ENCODE peak calls at places on chromosomes 3 and 15, in five cellular contexts. One of them, this sample, is unnamed.

GRCh38 chr3:133892546-133893231 is 3.0 kb downstream of the RAB6B start:
- DNase-seq in stomach: no peak
- DNase-seq in AG08395: no peak
- DNase-seq in HepG2: no peak
- DNase-seq in activated CD4-positive, alpha-beta T cell treated with anti-CD3 and anti-CD28 coated beads, Interleukin-2, amount 10 ng/mL, durations not matched to agents 7 days and 5 days: no peak
- DNase-seq in this sample: no peak

GRCh38 chr3:71173421-71173975 is 410.0 kb downstream of the FOXP1 start:
- DNase-seq in activated CD4-positive, alpha-beta T cell treated with anti-CD3 and anti-CD28 coated beads, Interleukin-2, amount 10 ng/mL, durations not matched to agents 7 days and 5 days: no peak
- DNase-seq in stomach: no peak
- DNase-seq in AG08395: peak
- DNase-seq in HepG2: no peak
- DNase-seq in this sample: no peak

GRCh38 chr3:185318136-185318535 is 44.8 kb upstream of the MAP3K13 start:
- DNase-seq in stomach: no peak
- DNase-seq in activated CD4-positive, alpha-beta T cell treated with anti-CD3 and anti-CD28 coated beads, Interleukin-2, amount 10 ng/mL, durations not matched to agents 7 days and 5 days: no peak
- DNase-seq in HepG2: peak
- DNase-seq in AG08395: no peak
- DNase-seq in this sample: no peak

GRCh38 chr3:48851407-48851806 is 3.7 kb upstream of the PRKAR2A start:
- DNase-seq in stomach: no peak
- DNase-seq in activated CD4-positive, alpha-beta T cell treated with anti-CD3 and anti-CD28 coated beads, Interleukin-2, amount 10 ng/mL, durations not matched to agents 7 days and 5 days: no peak
- DNase-seq in HepG2: no peak
- DNase-seq in AG08395: no peak
- DNase-seq in this sample: peak

GRCh38 chr15:70023769-70024491 is 73.8 kb downstream of the TLE3 start:
- DNase-seq in HepG2: no peak
- DNase-seq in AG08395: peak
- DNase-seq in activated CD4-positive, alpha-beta T cell treated with anti-CD3 and anti-CD28 coated beads, Interleukin-2, amount 10 ng/mL, durations not matched to agents 7 days and 5 days: no peak
- DNase-seq in stomach: peak
- DNase-seq in this sample: no peak

GRCh38 chr3:125212096-125212508 is 446 bp downstream of the SLC12A8 start:
- DNase-seq in stomach: no peak
- DNase-seq in activated CD4-positive, alpha-beta T cell treated with anti-CD3 and anti-CD28 coated beads, Interleukin-2, amount 10 ng/mL, durations not matched to agents 7 days and 5 days: no peak
- DNase-seq in AG08395: no peak
- DNase-seq in HepG2: no peak
- DNase-seq in this sample: no peak

GRCh38 chr3:24496529-24497482 is 2.2 kb upstream of the THRB start:
- DNase-seq in stomach: peak
- DNase-seq in activated CD4-positive, alpha-beta T cell treated with anti-CD3 and anti-CD28 coated beads, Interleukin-2, amount 10 ng/mL, durations not matched to agents 7 days and 5 days: no peak
- DNase-seq in AG08395: peak
- DNase-seq in HepG2: peak
- DNase-seq in this sample: no peak

GRCh38 chr3:28286595-28286994 is 45.2 kb downstream of the CMC1 start:
- DNase-seq in HepG2: peak
- DNase-seq in AG08395: peak
- DNase-seq in activated CD4-positive, alpha-beta T cell treated with anti-CD3 and anti-CD28 coated beads, Interleukin-2, amount 10 ng/mL, durations not matched to agents 7 days and 5 days: no peak
- DNase-seq in stomach: no peak
- DNase-seq in this sample: peak

GRCh38 chr15:26235148-26235769 is 372.1 kb upstream of the ATP10A start:
- DNase-seq in activated CD4-positive, alpha-beta T cell treated with anti-CD3 and anti-CD28 coated beads, Interleukin-2, amount 10 ng/mL, durations not matched to agents 7 days and 5 days: no peak
- DNase-seq in stomach: no peak
- DNase-seq in AG08395: no peak
- DNase-seq in HepG2: no peak
- DNase-seq in this sample: no peak

GRCh38 chr3:150346956-150347863 is 60.9 kb upstream of the TSC22D2 start:
- DNase-seq in HepG2: no peak
- DNase-seq in activated CD4-positive, alpha-beta T cell treated with anti-CD3 and anti-CD28 coated beads, Interleukin-2, amount 10 ng/mL, durations not matched to agents 7 days and 5 days: no peak
- DNase-seq in AG08395: peak
- DNase-seq in stomach: no peak
- DNase-seq in this sample: no peak

GRCh38 chr3:161177996-161178395 is 43.1 kb upstream of the NMD3 start:
- DNase-seq in AG08395: no peak
- DNase-seq in HepG2: no peak
- DNase-seq in activated CD4-positive, alpha-beta T cell treated with anti-CD3 and anti-CD28 coated beads, Interleukin-2, amount 10 ng/mL, durations not matched to agents 7 days and 5 days: no peak
- DNase-seq in stomach: no peak
- DNase-seq in this sample: no peak

GRCh38 chr3:142997330-142997729 is 4.0 kb upstream of the U2SURP start:
- DNase-seq in stomach: no peak
- DNase-seq in activated CD4-positive, alpha-beta T cell treated with anti-CD3 and anti-CD28 coated beads, Interleukin-2, amount 10 ng/mL, durations not matched to agents 7 days and 5 days: no peak
- DNase-seq in HepG2: no peak
- DNase-seq in AG08395: no peak
- DNase-seq in this sample: no peak

GRCh38 chr3:146655333-146655996 is 50.3 kb upstream of the PLSCR5 start:
- DNase-seq in AG08395: no peak
- DNase-seq in activated CD4-positive, alpha-beta T cell treated with anti-CD3 and anti-CD28 coated beads, Interleukin-2, amount 10 ng/mL, durations not matched to agents 7 days and 5 days: no peak
- DNase-seq in HepG2: peak
- DNase-seq in stomach: no peak
- DNase-seq in this sample: no peak

GRCh38 chr3:141412936-141413354 is 44.6 kb downstream of the ZBTB38 start:
- DNase-seq in HepG2: peak
- DNase-seq in AG08395: peak
- DNase-seq in stomach: peak
- DNase-seq in activated CD4-positive, alpha-beta T cell treated with anti-CD3 and anti-CD28 coated beads, Interleukin-2, amount 10 ng/mL, durations not matched to agents 7 days and 5 days: no peak
- DNase-seq in this sample: no peak

GRCh38 chr3:11544413-11545181 is 99.1 kb downstream of the VGLL4 start:
- DNase-seq in activated CD4-positive, alpha-beta T cell treated with anti-CD3 and anti-CD28 coated beads, Interleukin-2, amount 10 ng/mL, durations not matched to agents 7 days and 5 days: no peak
- DNase-seq in AG08395: peak
- DNase-seq in HepG2: peak
- DNase-seq in stomach: peak
- DNase-seq in this sample: no peak

GRCh38 chr15:80579611-80580010 is 115.5 kb upstream of the ABHD17C start:
- DNase-seq in activated CD4-positive, alpha-beta T cell treated with anti-CD3 and anti-CD28 coated beads, Interleukin-2, amount 10 ng/mL, durations not matched to agents 7 days and 5 days: no peak
- DNase-seq in HepG2: no peak
- DNase-seq in stomach: no peak
- DNase-seq in AG08395: no peak
- DNase-seq in this sample: no peak

GRCh38 chr3:184426691-184427141 is 46.9 kb downstream of the CHRD start:
- DNase-seq in stomach: no peak
- DNase-seq in AG08395: no peak
- DNase-seq in HepG2: no peak
- DNase-seq in activated CD4-positive, alpha-beta T cell treated with anti-CD3 and anti-CD28 coated beads, Interleukin-2, amount 10 ng/mL, durations not matched to agents 7 days and 5 days: no peak
- DNase-seq in this sample: no peak

GRCh38 chr3:141629950-141630349 is 108.1 kb upstream of the RNF7 start:
- DNase-seq in activated CD4-positive, alpha-beta T cell treated with anti-CD3 and anti-CD28 coated beads, Interleukin-2, amount 10 ng/mL, durations not matched to agents 7 days and 5 days: no peak
- DNase-seq in stomach: no peak
- DNase-seq in AG08395: no peak
- DNase-seq in HepG2: no peak
- DNase-seq in this sample: no peak

GRCh38 chr15:67196672-67197363 is 57.6 kb downstream of the AAGAB start:
- DNase-seq in HepG2: no peak
- DNase-seq in stomach: no peak
- DNase-seq in AG08395: peak
- DNase-seq in activated CD4-positive, alpha-beta T cell treated with anti-CD3 and anti-CD28 coated beads, Interleukin-2, amount 10 ng/mL, durations not matched to agents 7 days and 5 days: no peak
- DNase-seq in this sample: no peak

GRCh38 chr15:64574220-64574994 is 114.0 kb downstream of the ZNF609 start:
- DNase-seq in HepG2: no peak
- DNase-seq in stomach: no peak
- DNase-seq in activated CD4-positive, alpha-beta T cell treated with anti-CD3 and anti-CD28 coated beads, Interleukin-2, amount 10 ng/mL, durations not matched to agents 7 days and 5 days: no peak
- DNase-seq in AG08395: peak
- DNase-seq in this sample: no peak

GRCh38 chr15:64461577-64462162 is 1.3 kb downstream of the ZNF609 start:
- DNase-seq in HepG2: peak
- DNase-seq in stomach: peak
- DNase-seq in activated CD4-positive, alpha-beta T cell treated with anti-CD3 and anti-CD28 coated beads, Interleukin-2, amount 10 ng/mL, durations not matched to agents 7 days and 5 days: peak
- DNase-seq in AG08395: peak
- DNase-seq in this sample: no peak

GRCh38 chr15:64521201-64521600 is 60.8 kb downstream of the ZNF609 start:
- DNase-seq in activated CD4-positive, alpha-beta T cell treated with anti-CD3 and anti-CD28 coated beads, Interleukin-2, amount 10 ng/mL, durations not matched to agents 7 days and 5 days: no peak
- DNase-seq in stomach: no peak
- DNase-seq in HepG2: no peak
- DNase-seq in AG08395: no peak
- DNase-seq in this sample: no peak

GRCh38 chr3:143199998-143200909 is 80.7 kb downstream of the CHST2 start:
- DNase-seq in AG08395: peak
- DNase-seq in stomach: no peak
- DNase-seq in HepG2: no peak
- DNase-seq in activated CD4-positive, alpha-beta T cell treated with anti-CD3 and anti-CD28 coated beads, Interleukin-2, amount 10 ng/mL, durations not matched to agents 7 days and 5 days: no peak
- DNase-seq in this sample: peak

GRCh38 chr3:177196473-177197040 is 725 bp downstream of the TBL1XR1 start:
- DNase-seq in activated CD4-positive, alpha-beta T cell treated with anti-CD3 and anti-CD28 coated beads, Interleukin-2, amount 10 ng/mL, durations not matched to agents 7 days and 5 days: peak
- DNase-seq in HepG2: no peak
- DNase-seq in AG08395: peak
- DNase-seq in stomach: peak
- DNase-seq in this sample: peak

GRCh38 chr3:126340081-126340511 is 17.1 kb downstream of the KLF15 start:
- DNase-seq in stomach: peak
- DNase-seq in activated CD4-positive, alpha-beta T cell treated with anti-CD3 and anti-CD28 coated beads, Interleukin-2, amount 10 ng/mL, durations not matched to agents 7 days and 5 days: no peak
- DNase-seq in AG08395: peak
- DNase-seq in HepG2: no peak
- DNase-seq in this sample: no peak

GRCh38 chr15:40594429-40594836 is 384 bp downstream of the KNL1 start:
- DNase-seq in activated CD4-positive, alpha-beta T cell treated with anti-CD3 and anti-CD28 coated beads, Interleukin-2, amount 10 ng/mL, durations not matched to agents 7 days and 5 days: no peak
- DNase-seq in AG08395: peak
- DNase-seq in HepG2: peak
- DNase-seq in stomach: no peak
- DNase-seq in this sample: peak

GRCh38 chr3:187706966-187707365 is 4.6 kb upstream of the RTP2 start:
- DNase-seq in activated CD4-positive, alpha-beta T cell treated with anti-CD3 and anti-CD28 coated beads, Interleukin-2, amount 10 ng/mL, durations not matched to agents 7 days and 5 days: no peak
- DNase-seq in AG08395: no peak
- DNase-seq in stomach: no peak
- DNase-seq in HepG2: no peak
- DNase-seq in this sample: no peak

GRCh38 chr15:96789999-96790398 is 459.5 kb downstream of the NR2F2 start:
- DNase-seq in AG08395: no peak
- DNase-seq in activated CD4-positive, alpha-beta T cell treated with anti-CD3 and anti-CD28 coated beads, Interleukin-2, amount 10 ng/mL, durations not matched to agents 7 days and 5 days: no peak
- DNase-seq in stomach: no peak
- DNase-seq in HepG2: no peak
- DNase-seq in this sample: no peak

GRCh38 chr3:157981819-157982218 is 124.4 kb downstream of the SHOX2 start:
- DNase-seq in activated CD4-positive, alpha-beta T cell treated with anti-CD3 and anti-CD28 coated beads, Interleukin-2, amount 10 ng/mL, durations not matched to agents 7 days and 5 days: no peak
- DNase-seq in stomach: no peak
- DNase-seq in HepG2: no peak
- DNase-seq in AG08395: no peak
- DNase-seq in this sample: no peak

GRCh38 chr15:53472210-53472609 is 287.3 kb downstream of the WDR72 start:
- DNase-seq in activated CD4-positive, alpha-beta T cell treated with anti-CD3 and anti-CD28 coated beads, Interleukin-2, amount 10 ng/mL, durations not matched to agents 7 days and 5 days: no peak
- DNase-seq in HepG2: no peak
- DNase-seq in stomach: no peak
- DNase-seq in AG08395: no peak
- DNase-seq in this sample: no peak

GRCh38 chr3:10242182-10243065 is 5.8 kb upstream of the TATDN2 start:
- DNase-seq in stomach: no peak
- DNase-seq in HepG2: no peak
- DNase-seq in AG08395: peak
- DNase-seq in activated CD4-positive, alpha-beta T cell treated with anti-CD3 and anti-CD28 coated beads, Interleukin-2, amount 10 ng/mL, durations not matched to agents 7 days and 5 days: peak
- DNase-seq in this sample: peak

GRCh38 chr3:134839990-134840389 is 44.9 kb downstream of the EPHB1 start:
- DNase-seq in stomach: no peak
- DNase-seq in activated CD4-positive, alpha-beta T cell treated with anti-CD3 and anti-CD28 coated beads, Interleukin-2, amount 10 ng/mL, durations not matched to agents 7 days and 5 days: no peak
- DNase-seq in HepG2: no peak
- DNase-seq in AG08395: no peak
- DNase-seq in this sample: no peak

GRCh38 chr15:67164811-67165652 is 89.4 kb downstream of the AAGAB start:
- DNase-seq in HepG2: no peak
- DNase-seq in stomach: no peak
- DNase-seq in activated CD4-positive, alpha-beta T cell treated with anti-CD3 and anti-CD28 coated beads, Interleukin-2, amount 10 ng/mL, durations not matched to agents 7 days and 5 days: no peak
- DNase-seq in AG08395: no peak
- DNase-seq in this sample: no peak

GRCh38 chr3:16841906-16842709 is 42.6 kb upstream of the PLCL2 start:
- DNase-seq in HepG2: no peak
- DNase-seq in activated CD4-positive, alpha-beta T cell treated with anti-CD3 and anti-CD28 coated beads, Interleukin-2, amount 10 ng/mL, durations not matched to agents 7 days and 5 days: peak
- DNase-seq in AG08395: no peak
- DNase-seq in stomach: peak
- DNase-seq in this sample: peak

GRCh38 chr3:10390641-10391373 is 69.9 kb upstream of the SEC13 start:
- DNase-seq in activated CD4-positive, alpha-beta T cell treated with anti-CD3 and anti-CD28 coated beads, Interleukin-2, amount 10 ng/mL, durations not matched to agents 7 days and 5 days: no peak
- DNase-seq in stomach: no peak
- DNase-seq in HepG2: no peak
- DNase-seq in AG08395: no peak
- DNase-seq in this sample: peak

GRCh38 chr3:53078656-53079055 is 32.8 kb upstream of the SFMBT1 start:
- DNase-seq in HepG2: no peak
- DNase-seq in AG08395: no peak
- DNase-seq in stomach: no peak
- DNase-seq in activated CD4-positive, alpha-beta T cell treated with anti-CD3 and anti-CD28 coated beads, Interleukin-2, amount 10 ng/mL, durations not matched to agents 7 days and 5 days: no peak
- DNase-seq in this sample: no peak

GRCh38 chr3:9862391-9863235 is 17.4 kb downstream of the CIDEC start:
- DNase-seq in AG08395: peak
- DNase-seq in activated CD4-positive, alpha-beta T cell treated with anti-CD3 and anti-CD28 coated beads, Interleukin-2, amount 10 ng/mL, durations not matched to agents 7 days and 5 days: no peak
- DNase-seq in stomach: peak
- DNase-seq in HepG2: peak
- DNase-seq in this sample: no peak